ENCODE peak calls at places on chromosomes 16 and 17, in four cellular contexts. S is Peyer's patch, T is heart left ventricle, O is upper lobe of left lung. Q is an unnamed sample.
A peak's percentile ranks its signal among the peaks of the same experiment; 100 is the strongest.

GRCh38 chr16:18932243-18932997 is 6.2 kb upstream of the SMG1 start:
- DNase-seq in T (no peak), O (no peak), S (no peak), Q (no peak)

GRCh38 chr17:49906511-49907136 is 58.8 kb upstream of the TAC4 start:
- DNase-seq in O (peak; percentile 46), S (no peak), T (no peak), Q (no peak)

GRCh38 chr17:35076874-35077273 is 13.4 kb upstream of the RFFL start:
- DNase-seq in S (no peak), O (no peak), T (no peak), Q (no peak)

GRCh38 chr16:21199607-21200218 is 11.7 kb downstream of the ZP2 start:
- DNase-seq in T (no peak), O (no peak), S (no peak), Q (no peak)

GRCh38 chr17:17780941-17781590 is 55.7 kb downstream of the SREBF1 start:
- DNase-seq in S (no peak), O (no peak), T (no peak), Q (no peak)

GRCh38 chr16:80807916-80808315 is 3.5 kb upstream of the CDYL2 start:
- DNase-seq in S (no peak), O (no peak), T (no peak), Q (no peak)

GRCh38 chr17:37813753-37814152 is 68.9 kb upstream of the HNF1B start:
- DNase-seq in O (no peak), S (no peak), T (no peak), Q (no peak)

GRCh38 chr16:674968-675883 is at the start of gene RHBDL1:
- DNase-seq in S (no peak), T (no peak), O (peak; percentile 90), Q (no peak)

GRCh38 chr17:4156750-4157381 is 13.9 kb downstream of the CYB5D2 start:
- DNase-seq in S (no peak), T (no peak), O (no peak), Q (no peak)

GRCh38 chr17:18042969-18043368 is 3.8 kb downstream of the GID4 start:
- DNase-seq in S (no peak), O (no peak), T (no peak), Q (no peak)

GRCh38 chr17:50270430-50271172 is 3.7 kb upstream of the TMEM92 start:
- DNase-seq in O (peak; percentile 64), S (peak; percentile 29), T (no peak), Q (no peak)

GRCh38 chr16:26717826-26718225 is 348.9 kb upstream of the C16orf82 start:
- DNase-seq in O (no peak), S (no peak), T (no peak), Q (no peak)

GRCh38 chr17:79388556-79389295 is 222.1 kb downstream of the RBFOX3 start:
- DNase-seq in S (peak; percentile 70), O (peak; percentile 69), T (no peak), Q (peak; percentile 63)

GRCh38 chr17:77909236-77909635 is 49.3 kb upstream of the TNRC6C start:
- DNase-seq in T (no peak), S (peak; percentile 34), O (no peak), Q (peak; percentile 35)

GRCh38 chr17:79857095-79857494 is 17.9 kb upstream of the CBX4 start:
- DNase-seq in S (no peak), T (peak; percentile 18), O (no peak), Q (no peak)

GRCh38 chr16:608019-608418 is 18.2 kb downstream of the RAB40C start:
- DNase-seq in S (no peak), T (no peak), O (no peak), Q (no peak)

GRCh38 chr16:85177448-85177846 is 65.2 kb upstream of the CIBAR2 start:
- DNase-seq in T (no peak), S (no peak), O (no peak), Q (no peak)

GRCh38 chr17:10730956-10731879 is 1.4 kb upstream of the TMEM220 start:
- DNase-seq in S (peak; percentile 63), T (no peak), O (peak; percentile 72), Q (no peak)

GRCh38 chr17:79620207-79621038 is 9.6 kb upstream of the RBFOX3 start:
- DNase-seq in O (no peak), S (peak; percentile 1), T (peak; percentile 19), Q (no peak)

GRCh38 chr16:55118701-55119260 is 188.1 kb downstream of the IRX5 start:
- DNase-seq in O (peak; percentile 22), T (no peak), S (no peak), Q (no peak)

GRCh38 chr17:82783498-82783897 is 31.6 kb downstream of the TBCD start:
- DNase-seq in T (no peak), S (no peak), O (no peak), Q (no peak)

GRCh38 chr17:10750210-10750609 is 20.4 kb upstream of the TMEM220 start:
- DNase-seq in S (no peak), O (no peak), T (no peak), Q (no peak)

GRCh38 chr17:7856081-7856791 is 1.1 kb downstream of the NAA38 start:
- DNase-seq in S (peak; percentile 71), O (peak; percentile 75), T (peak; percentile 86), Q (no peak)

GRCh38 chr16:53545433-53545832 is 42.4 kb upstream of the AKTIP start:
- DNase-seq in O (no peak), T (no peak), S (no peak), Q (no peak)

GRCh38 chr16:68078726-68079615 is 6.2 kb upstream of the NFATC3 start:
- DNase-seq in O (peak; percentile 24), S (no peak), T (peak; percentile 55), Q (no peak)

GRCh38 chr17:61568219-61569072 is 22.6 kb downstream of the NACA2 start:
- DNase-seq in O (no peak), S (no peak), T (no peak), Q (no peak)

GRCh38 chr16:24729967-24730815 is 740 bp downstream of the TNRC6A start:
- DNase-seq in S (peak; percentile 70), T (no peak), O (no peak), Q (no peak)

DNA sequence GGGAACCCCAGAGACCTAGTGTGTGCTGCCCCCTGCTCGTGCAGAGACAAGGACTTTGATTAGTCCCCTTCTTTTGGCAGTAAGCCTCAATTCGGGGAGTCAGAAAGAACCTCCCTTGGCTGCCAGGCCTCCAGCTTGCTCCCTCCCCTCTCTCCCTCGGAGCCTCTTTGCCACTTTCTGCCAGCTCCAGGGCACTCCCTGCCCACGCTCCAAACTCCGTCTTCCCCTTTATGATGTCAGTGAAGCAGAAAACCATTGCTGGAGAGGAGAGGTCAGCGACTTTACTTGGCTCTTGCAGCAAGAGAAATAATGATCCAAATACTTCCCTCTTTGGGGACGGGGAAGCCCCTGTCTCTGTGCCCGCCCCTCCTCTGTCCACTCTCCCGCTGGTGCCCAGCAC is 28.1 kb downstream of the TTYH2 start:
- DNase-seq in O (no peak), S (no peak), T (no peak), Q (no peak)
- TF ChIP-seq POLR2A in O (no peak), S (no peak), T (no peak), Q (no peak)

DNA sequence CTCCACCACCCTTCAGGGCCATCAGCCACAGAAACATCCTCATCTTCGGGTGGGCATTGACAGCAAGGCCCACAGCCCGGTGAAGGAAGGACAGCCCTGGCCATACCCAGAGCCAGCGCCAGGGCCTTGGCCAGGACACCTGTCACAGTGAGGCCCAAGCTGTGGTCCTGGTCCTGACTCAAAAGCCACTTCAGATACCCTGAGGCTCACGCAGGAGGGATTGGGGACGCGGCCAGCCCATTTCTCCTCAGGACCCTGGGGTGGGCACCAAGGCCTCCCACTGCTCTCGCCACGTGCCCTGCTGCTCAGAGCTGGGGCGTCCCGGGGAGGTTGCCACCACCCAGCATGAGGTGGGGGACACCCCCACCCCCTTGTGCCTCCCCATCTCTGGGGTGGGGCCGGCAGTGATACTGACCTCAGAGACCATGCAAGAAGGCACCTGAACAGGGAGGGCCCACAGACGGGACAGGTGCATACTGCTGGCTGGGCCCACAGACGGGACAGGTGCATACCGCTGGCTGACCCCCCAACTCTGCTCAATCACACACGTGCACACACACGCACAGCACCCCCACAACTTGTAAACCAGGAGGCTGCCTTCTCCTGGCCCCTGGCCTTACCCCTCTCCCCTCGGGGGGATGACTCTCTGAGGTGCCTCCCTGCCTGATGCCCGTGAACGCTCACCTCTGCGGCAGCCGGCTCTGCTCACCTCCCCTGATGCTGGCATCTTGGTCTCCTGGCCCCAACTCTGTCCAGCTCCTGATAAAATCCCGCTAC is 14.2 kb downstream of the SLC7A5 start:
- DNase-seq in S (no peak), T (no peak), O (peak; percentile 49), Q (no peak)
- TF ChIP-seq CTCF in S (no peak), T (no peak), O (no peak), Q (no peak)

DNA sequence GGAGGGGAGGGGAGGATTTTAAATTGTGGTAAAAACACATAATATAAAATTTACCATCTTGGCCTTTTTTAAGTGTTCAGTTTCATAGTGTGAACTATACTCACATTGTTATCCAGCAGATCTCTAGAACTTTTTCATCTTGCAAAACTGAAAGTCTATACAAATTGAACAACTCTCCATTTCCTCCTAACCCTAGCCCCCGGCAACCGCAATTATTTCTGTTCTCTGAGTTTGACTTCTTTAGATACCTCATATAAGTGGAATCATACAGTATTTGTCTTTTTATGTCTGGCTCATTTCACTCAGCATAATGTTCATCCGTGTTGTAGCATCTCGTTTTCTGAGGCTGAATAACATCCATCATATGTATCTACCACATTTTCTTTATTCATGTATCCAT is 30.0 kb upstream of the MRTFB start:
- DNase-seq in T (no peak), O (no peak), S (no peak), Q (no peak)
- H3K4me3 ChIP-seq in T (no peak overlapping the region), O (no peak overlapping the region), S (no peak overlapping the region), Q (no peak overlapping the region)

GRCh38 chr17:27764589-27764988 is 35.7 kb downstream of the NOS2 start:
- DNase-seq in T (no peak), S (no peak), O (no peak), Q (no peak)

GRCh38 chr17:27765353-27765752 is 35.0 kb downstream of the NOS2 start:
- DNase-seq in O (peak; percentile 70), T (no peak), S (no peak), Q (no peak)

GRCh38 chr17:27760069-27760885 is 40.1 kb downstream of the NOS2 start:
- DNase-seq in S (peak; percentile 81), T (peak; percentile 81), O (peak; percentile 73), Q (peak; percentile 76)

GRCh38 chr17:27759528-27759927 is 40.8 kb downstream of the NOS2 start:
- DNase-seq in O (no peak), S (no peak), T (no peak), Q (no peak)

GRCh38 chr17:27762527-27763305 is 37.6 kb downstream of the NOS2 start:
- DNase-seq in S (no peak), T (no peak), O (no peak), Q (no peak)
- TF ChIP-seq POLR2A in S (no peak), T (no peak), O (no peak), Q (no peak)

DNA sequence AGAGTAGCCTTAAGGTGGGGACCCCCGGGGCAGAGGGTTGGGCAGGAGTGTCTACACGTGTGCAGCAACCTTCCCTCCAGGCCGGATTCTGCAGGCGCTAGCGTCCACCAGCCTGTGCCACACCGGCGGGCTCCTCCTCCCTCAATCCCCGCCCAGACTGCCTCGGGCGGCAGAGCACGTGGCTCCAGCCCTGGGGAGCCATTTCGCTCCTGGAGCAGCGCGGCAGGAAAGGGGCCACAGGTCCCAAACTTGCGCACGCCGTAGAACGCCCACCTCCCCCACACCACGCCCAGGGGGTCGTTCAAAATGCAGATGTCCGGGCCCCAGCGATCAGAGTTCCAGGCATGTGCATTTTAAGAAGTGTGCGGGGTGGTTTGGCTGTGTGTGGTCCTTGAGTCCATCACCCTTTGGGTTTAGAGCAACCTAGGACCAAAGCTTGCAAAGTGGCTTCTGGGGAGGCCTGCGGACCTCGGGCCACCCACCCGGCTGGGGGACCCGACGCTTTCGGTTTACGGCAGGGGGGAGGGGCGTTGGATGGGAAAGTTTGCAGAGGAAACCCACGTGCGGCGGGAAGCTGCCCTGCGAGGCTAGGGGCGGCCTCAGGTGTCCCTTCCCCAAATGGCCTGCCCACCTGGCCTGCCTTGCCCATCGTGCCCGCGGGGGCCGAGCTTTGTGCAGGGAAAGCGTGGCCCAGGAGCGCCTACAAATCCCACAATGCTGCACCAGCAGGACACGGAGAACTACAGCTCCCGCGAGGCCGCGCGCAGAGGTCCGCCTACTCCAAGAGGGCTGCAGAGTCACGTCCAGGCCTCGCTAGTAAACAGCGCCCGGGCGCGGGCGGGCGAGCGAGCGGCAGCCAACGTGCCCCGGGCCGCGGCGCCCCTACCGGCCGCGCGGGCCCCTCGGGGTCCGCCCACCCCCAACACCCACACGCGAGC is 1.4 kb downstream of the TFAP4 start:
- DNase-seq in T (peak; percentile 96), O (peak; percentile 98), S (peak; percentile 93), Q (peak; percentile 85)
- TF ChIP-seq CTCF in T (peak; percentile 16), O (no peak), S (peak; percentile 17), Q (peak; percentile 9)